ENCODE peak calls at places on chromosomes 7 and 10, in five cellular contexts. C is CD8-positive, alpha-beta T cell; T is stimulated activated CD8-positive, alpha-beta memory T cell treated with anti-CD3 and anti-CD28 coated beads, Interleukin-15, amount 100 ng/mL, for 24 hours; Z is midbrain; A is activated T-cell treated with anti-CD3 and anti-CD28 coated beads for 24 hours. J is an unnamed sample.

GRCh38 chr7:39919646-39920045 is 30.4 kb upstream of the CDK13 start:
- DNase-seq in C (no peak), T (no peak), Z (no peak), A (no peak), J (no peak)

GRCh38 chr10:125123363-125124113 is 36.8 kb downstream of the CTBP2 start:
- DNase-seq in C (no peak), T (no peak), Z (peak), A (no peak), J (peak)

GRCh38 chr10:10394933-10395658 is 622.6 kb upstream of the CELF2 start:
- DNase-seq in C (no peak), T (no peak), Z (no peak), A (no peak), J (no peak)

GRCh38 chr10:3987142-3987974 is 202.3 kb upstream of the KLF6 start:
- DNase-seq in C (no peak), T (no peak), Z (no peak), A (no peak), J (no peak)

GRCh38 chr10:73003822-73004221 is 49.2 kb upstream of the PLA2G12B start:
- DNase-seq in C (no peak), T (no peak), Z (no peak), A (no peak), J (no peak)

GRCh38 chr7:9029671-9030070 is 596.3 kb downstream of the NXPH1 start:
- DNase-seq in C (no peak), T (no peak), Z (no peak), A (no peak), J (peak)

GRCh38 chr10:125121003-125121402 is 39.4 kb downstream of the CTBP2 start:
- DNase-seq in C (no peak), T (no peak), Z (no peak), A (no peak), J (peak)

GRCh38 chr7:122791959-122792545 is 89.3 kb upstream of the RNF148 start:
- DNase-seq in C (no peak), T (no peak), Z (no peak), A (no peak), J (no peak)

GRCh38 chr7:108157606-108158330 is 27.6 kb upstream of the LAMB4 start:
- DNase-seq in C (no peak), T (no peak), Z (no peak), A (no peak), J (peak)

GRCh38 chr7:120550494-120551048 is 277.6 kb downstream of the KCND2 start:
- DNase-seq in C (no peak), T (no peak), Z (no peak), A (no peak), J (peak)

GRCh38 chr7:31443457-31443856 is 70.4 kb upstream of the ITPRID1 start:
- DNase-seq in C (no peak), T (no peak), Z (peak), A (no peak), J (peak)

GRCh38 chr10:112797221-112797620 is 152.8 kb upstream of the TCF7L2 start:
- DNase-seq in C (no peak), T (no peak), Z (no peak), A (no peak), J (no peak)

GRCh38 chr7:80659120-80660055 is 20.9 kb downstream of the CD36 start:
- DNase-seq in C (no peak), T (no peak), Z (peak), A (no peak), J (peak)

GRCh38 chr7:69482676-69483075 is 115.6 kb upstream of the AUTS2 start:
- DNase-seq in C (no peak), T (no peak), Z (no peak), A (no peak), J (no peak)

J was measured in mammary epithelial cell.